ENCODE peak calls at places on chromosomes 3 and 15, in four cellular contexts. G, U, R and S are unnamed samples.

GRCh38 chr3:169387751-169388696 is 275.5 kb downstream of the MECOM start:
- DNase-seq in G (no peak), U (no peak), R (peak), S (peak)

GRCh38 chr15:57961919-57962318 is 103.6 kb downstream of the ALDH1A2 start:
- DNase-seq in G (no peak), U (no peak), R (no peak), S (no peak)

GRCh38 chr3:32326791-32327190 is 64.9 kb upstream of the CMTM7 start:
- DNase-seq in G (no peak), U (no peak), R (no peak), S (no peak)

GRCh38 chr3:179513867-179514266 is 48.9 kb upstream of the ACTL6A start:
- DNase-seq in G (no peak), U (peak), R (peak), S (no peak)

GRCh38 chr15:39598958-39599845 is 18.3 kb downstream of the THBS1 start:
- DNase-seq in G (no peak), U (no peak), R (no peak), S (no peak)

GRCh38 chr3:34106879-34107278 is 308.4 kb downstream of the PDCD6IP start:
- DNase-seq in G (no peak), U (no peak), R (peak), S (no peak)

GRCh38 chr3:126152931-126153694 is 27.3 kb downstream of the ALDH1L1 start:
- DNase-seq in G (no peak), U (no peak), R (no peak), S (no peak)

GRCh38 chr15:60935130-60935529 is 294.0 kb downstream of the RORA start:
- DNase-seq in G (no peak), U (no peak), R (no peak), S (no peak)

GRCh38 chr3:8625991-8626390 is 18.6 kb downstream of the SSUH2 start:
- DNase-seq in G (no peak), U (no peak), R (no peak), S (no peak)

GRCh38 chr3:79672075-79672474 is 95.7 kb downstream of the ROBO1 start:
- DNase-seq in G (no peak), U (no peak), R (no peak), S (no peak)

GRCh38 chr3:154428369-154429206 is 1.4 kb downstream of the GPR149 start:
- DNase-seq in G (no peak), U (no peak), R (no peak), S (no peak)

GRCh38 chr3:44995142-44995770 is 19.2 kb downstream of the EXOSC7 start:
- DNase-seq in G (no peak), U (no peak), R (peak), S (no peak)

GRCh38 chr15:61184431-61184830 is 44.7 kb downstream of the RORA start:
- DNase-seq in G (no peak), U (no peak), R (no peak), S (no peak)

GRCh38 chr15:75844629-75845390 is 1.6 kb downstream of the UBE2Q2 start:
- DNase-seq in G (no peak), U (no peak), R (no peak), S (no peak)

GRCh38 chr3:127789051-127789450 is 33.3 kb downstream of the MGLL start:
- DNase-seq in G (no peak), U (no peak), R (no peak), S (no peak)

GRCh38 chr3:19420159-19420558 is 271.8 kb downstream of the KCNH8 start:
- DNase-seq in G (no peak), U (no peak), R (no peak), S (no peak)

GRCh38 chr3:184345678-184346144 is 8.3 kb downstream of the FAM131A start:
- DNase-seq in G (no peak), U (no peak), R (peak), S (no peak)

GRCh38 chr3:52053307-52054304 is 2.8 kb downstream of the DUSP7 start:
- DNase-seq in G (peak), U (no peak), R (peak), S (no peak)

GRCh38 chr15:80275946-80276345 is 23.9 kb upstream of the CTXND1 start:
- DNase-seq in G (no peak), U (no peak), R (peak), S (no peak)

GRCh38 chr3:16058511-16058910 is 116.0 kb upstream of the GALNT15 start:
- DNase-seq in G (no peak), U (no peak), R (peak), S (no peak)

GRCh38 chr3:103247459-103247858 is 812.6 kb downstream of the ZPLD1 start:
- DNase-seq in G (no peak), U (no peak), R (no peak), S (no peak)

GRCh38 chr3:113844622-113845222 is 6.1 kb downstream of the GRAMD1C start:
- DNase-seq in G (no peak), U (no peak), R (peak), S (no peak)

GRCh38 chr3:112009670-112010069 is 10.9 kb downstream of the TAGLN3 start:
- DNase-seq in G (no peak), U (no peak), R (no peak), S (no peak)

GRCh38 chr3:132034486-132035464 is at the start of gene CPNE4:
- DNase-seq in G (no peak), U (no peak), R (peak), S (peak)

GRCh38 chr3:119481079-119481478 is 12.3 kb downstream of the POGLUT1 start:
- DNase-seq in G (no peak), U (no peak), R (no peak), S (no peak)

GRCh38 chr15:97521894-97522293 is 438.6 kb upstream of the ARRDC4 start:
- DNase-seq in G (no peak), U (no peak), R (peak), S (no peak)

GRCh38 chr3:17605032-17605431 is 137.4 kb downstream of the TBC1D5 start:
- DNase-seq in G (no peak), U (peak), R (peak), S (no peak)